ENCODE peak calls at places on chromosomes 2 and 18, in seven cellular contexts. One of them, this sample, is unnamed.

GRCh38 chr18:48490641-48491040 is 48.2 kb upstream of the CTIF start:
- DNase-seq in endothelial cell of umbilical vein: no peak
- DNase-seq in IMR-90: no peak
- DNase-seq in breast epithelium: no peak
- DNase-seq in right lobe of liver: no peak
- DNase-seq in Peyer's patch: no peak
- DNase-seq in heart left ventricle: no peak
- DNase-seq in this sample: no peak

GRCh38 chr18:69230204-69230603 is 170.5 kb upstream of the DOK6 start:
- DNase-seq in right lobe of liver: no peak
- DNase-seq in heart left ventricle: no peak
- DNase-seq in endothelial cell of umbilical vein: no peak
- DNase-seq in Peyer's patch: no peak
- DNase-seq in IMR-90: no peak
- DNase-seq in breast epithelium: no peak
- DNase-seq in this sample: no peak

GRCh38 chr18:7856733-7857132 is 289.6 kb downstream of the PTPRM start:
- DNase-seq in breast epithelium: no peak
- DNase-seq in endothelial cell of umbilical vein: no peak
- DNase-seq in Peyer's patch: no peak
- DNase-seq in right lobe of liver: no peak
- DNase-seq in heart left ventricle: no peak
- DNase-seq in IMR-90: peak
- DNase-seq in this sample: no peak

GRCh38 chr2:181573140-181573736 is 83.7 kb downstream of the CERKL start:
- DNase-seq in endothelial cell of umbilical vein: peak
- DNase-seq in right lobe of liver: no peak
- DNase-seq in breast epithelium: no peak
- DNase-seq in heart left ventricle: no peak
- DNase-seq in Peyer's patch: no peak
- DNase-seq in IMR-90: peak
- DNase-seq in this sample: no peak

GRCh38 chr2:134460583-134460998 is 206.7 kb downstream of the MGAT5 start:
- DNase-seq in breast epithelium: peak
- DNase-seq in right lobe of liver: peak
- DNase-seq in heart left ventricle: peak
- DNase-seq in Peyer's patch: peak
- DNase-seq in IMR-90: peak
- DNase-seq in endothelial cell of umbilical vein: peak
- DNase-seq in this sample: peak

GRCh38 chr2:217987391-217987790 is 15.4 kb downstream of the TNS1 start:
- DNase-seq in heart left ventricle: peak
- DNase-seq in breast epithelium: peak
- DNase-seq in endothelial cell of umbilical vein: no peak
- DNase-seq in IMR-90: no peak
- DNase-seq in right lobe of liver: no peak
- DNase-seq in Peyer's patch: no peak
- DNase-seq in this sample: no peak

GRCh38 chr2:46299365-46300263 is 2.4 kb downstream of the EPAS1 start:
- DNase-seq in breast epithelium: no peak
- DNase-seq in IMR-90: peak
- DNase-seq in endothelial cell of umbilical vein: peak
- DNase-seq in heart left ventricle: peak
- DNase-seq in right lobe of liver: peak
- DNase-seq in Peyer's patch: no peak
- DNase-seq in this sample: peak

GRCh38 chr2:142734770-142735169 is 142.7 kb upstream of the KYNU start:
- DNase-seq in endothelial cell of umbilical vein: no peak
- DNase-seq in heart left ventricle: no peak
- DNase-seq in Peyer's patch: no peak
- DNase-seq in breast epithelium: no peak
- DNase-seq in IMR-90: no peak
- DNase-seq in right lobe of liver: no peak
- DNase-seq in this sample: no peak

GRCh38 chr18:45328762-45329161 is 286.5 kb upstream of the SLC14A2 start:
- DNase-seq in heart left ventricle: no peak
- DNase-seq in IMR-90: no peak
- DNase-seq in endothelial cell of umbilical vein: no peak
- DNase-seq in right lobe of liver: no peak
- DNase-seq in Peyer's patch: no peak
- DNase-seq in breast epithelium: no peak
- DNase-seq in this sample: no peak

GRCh38 chr2:144449028-144449406 is 70.9 kb downstream of the ZEB2 start:
- DNase-seq in right lobe of liver: no peak
- DNase-seq in heart left ventricle: peak
- DNase-seq in endothelial cell of umbilical vein: no peak
- DNase-seq in Peyer's patch: no peak
- DNase-seq in breast epithelium: no peak
- DNase-seq in IMR-90: no peak
- DNase-seq in this sample: no peak
- H3K27ac ChIP-seq in right lobe of liver: peak
- H3K27ac ChIP-seq in heart left ventricle: peak
- H3K27ac ChIP-seq in endothelial cell of umbilical vein: no peak
- H3K27ac ChIP-seq in Peyer's patch: peak
- H3K27ac ChIP-seq in breast epithelium: no peak
- H3K27ac ChIP-seq in IMR-90: no peak
- H3K27ac ChIP-seq in this sample: no peak

GRCh38 chr2:135744761-135745314 is 3.2 kb downstream of the UBXN4 start:
- DNase-seq in endothelial cell of umbilical vein: peak
- DNase-seq in IMR-90: peak
- DNase-seq in Peyer's patch: no peak
- DNase-seq in breast epithelium: no peak
- DNase-seq in heart left ventricle: no peak
- DNase-seq in right lobe of liver: no peak
- DNase-seq in this sample: no peak
- TF ChIP-seq POLR2A in endothelial cell of umbilical vein: no peak
- TF ChIP-seq POLR2A in IMR-90: no peak
- TF ChIP-seq POLR2A in Peyer's patch: no peak
- TF ChIP-seq POLR2A in breast epithelium: no peak
- TF ChIP-seq POLR2A in heart left ventricle: no peak
- TF ChIP-seq POLR2A in right lobe of liver: no peak
- TF ChIP-seq POLR2A in this sample: no peak

GRCh38 chr18:75369026-75369425 is 58.5 kb downstream of the SMIM21 start:
- DNase-seq in Peyer's patch: no peak
- DNase-seq in heart left ventricle: no peak
- DNase-seq in IMR-90: no peak
- DNase-seq in endothelial cell of umbilical vein: no peak
- DNase-seq in breast epithelium: no peak
- DNase-seq in right lobe of liver: no peak
- DNase-seq in this sample: no peak
- TF ChIP-seq CTCF in Peyer's patch: no peak
- TF ChIP-seq CTCF in heart left ventricle: no peak
- TF ChIP-seq CTCF in IMR-90: no peak
- TF ChIP-seq CTCF in endothelial cell of umbilical vein: no peak
- TF ChIP-seq CTCF in breast epithelium: no peak
- TF ChIP-seq CTCF in right lobe of liver: no peak
- TF ChIP-seq CTCF in this sample: no peak

GRCh38 chr2:122221665-122222064 is 466.2 kb downstream of the TSN start:
- DNase-seq in endothelial cell of umbilical vein: no peak
- DNase-seq in breast epithelium: no peak
- DNase-seq in right lobe of liver: no peak
- DNase-seq in IMR-90: no peak
- DNase-seq in heart left ventricle: no peak
- DNase-seq in Peyer's patch: no peak
- DNase-seq in this sample: no peak
- H3K27ac ChIP-seq in endothelial cell of umbilical vein: no peak
- H3K27ac ChIP-seq in breast epithelium: no peak
- H3K27ac ChIP-seq in right lobe of liver: no peak
- H3K27ac ChIP-seq in IMR-90: no peak
- H3K27ac ChIP-seq in heart left ventricle: no peak
- H3K27ac ChIP-seq in Peyer's patch: no peak
- H3K27ac ChIP-seq in this sample: no peak

GRCh38 chr2:234033885-234034284 is 16.6 kb upstream of the SPP2 start:
- DNase-seq in Peyer's patch: no peak
- DNase-seq in IMR-90: no peak
- DNase-seq in breast epithelium: no peak
- DNase-seq in endothelial cell of umbilical vein: no peak
- DNase-seq in right lobe of liver: no peak
- DNase-seq in heart left ventricle: no peak
- DNase-seq in this sample: no peak
- TF ChIP-seq POLR2A in Peyer's patch: no peak
- TF ChIP-seq POLR2A in IMR-90: no peak
- TF ChIP-seq POLR2A in breast epithelium: no peak
- TF ChIP-seq POLR2A in endothelial cell of umbilical vein: no peak
- TF ChIP-seq POLR2A in right lobe of liver: no peak
- TF ChIP-seq POLR2A in heart left ventricle: no peak
- TF ChIP-seq POLR2A in this sample: no peak

GRCh38 chr2:15797231-15797945 is 143.0 kb upstream of the MYCN start:
- DNase-seq in endothelial cell of umbilical vein: no peak
- DNase-seq in right lobe of liver: no peak
- DNase-seq in breast epithelium: no peak
- DNase-seq in IMR-90: no peak
- DNase-seq in heart left ventricle: no peak
- DNase-seq in Peyer's patch: no peak
- DNase-seq in this sample: no peak
- TF ChIP-seq CTCF in endothelial cell of umbilical vein: no peak
- TF ChIP-seq CTCF in right lobe of liver: peak
- TF ChIP-seq CTCF in breast epithelium: no peak
- TF ChIP-seq CTCF in IMR-90: no peak
- TF ChIP-seq CTCF in heart left ventricle: no peak
- TF ChIP-seq CTCF in Peyer's patch: no peak
- TF ChIP-seq CTCF in this sample: no peak